ENCODE peak calls at places on chromosomes 7 and 10, in four cellular contexts. Y is hypothalamus; Z is activated naive CD4-positive, alpha-beta T cell; F is sigmoid colon. I is an unnamed sample.

GRCh38 chr10:119371704-119372663 is 164.6 kb downstream of the GRK5 start:
- DNase-seq in Z (no peak), Y (no peak), F (no peak), I (no peak)

GRCh38 chr7:638256-639011 is 88.1 kb upstream of the DNAAF5 start:
- DNase-seq in Y (no peak), F (no peak), Z (no peak), I (no peak)

GRCh38 chr10:112383325-112383724 is 9.4 kb downstream of the ACSL5 start:
- DNase-seq in Y (no peak), F (no peak), Z (no peak), I (no peak)

GRCh38 chr7:30717181-30717580 is 34.8 kb upstream of the INMT start:
- DNase-seq in F (no peak), Y (no peak), Z (no peak), I (no peak)

GRCh38 chr7:73740771-73741170 is 2.2 kb upstream of the ABHD11 start:
- DNase-seq in Z (no peak), F (no peak), Y (no peak), I (peak)

GRCh38 chr7:46315891-46316290 is 394.8 kb upstream of the IGFBP3 start:
- DNase-seq in Y (no peak), F (no peak), Z (no peak), I (no peak)

GRCh38 chr10:131588704-131589220 is 277.2 kb upstream of the TCERG1L start:
- DNase-seq in Y (no peak), F (no peak), Z (no peak), I (no peak)

GRCh38 chr10:118163227-118163626 is 116.5 kb upstream of the RAB11FIP2 start:
- DNase-seq in Y (no peak), Z (no peak), F (no peak), I (no peak)

GRCh38 chr7:126668367-126668752 is 584.4 kb downstream of the GRM8 start:
- DNase-seq in F (no peak), Y (no peak), Z (no peak), I (no peak)

GRCh38 chr10:125626671-125627070 is 56.3 kb downstream of the TEX36 start:
- DNase-seq in Z (no peak), F (no peak), Y (no peak), I (no peak)

GRCh38 chr7:94348142-94348541 is 46.6 kb upstream of the COL1A2 start:
- DNase-seq in F (peak), Z (no peak), Y (no peak), I (no peak)

GRCh38 chr7:24786306-24786705 is 29.0 kb upstream of the GSDME start:
- DNase-seq in Z (no peak), Y (no peak), F (no peak), I (no peak)

GRCh38 chr7:139855498-139856270 is 26.6 kb downstream of the TBXAS1 start:
- DNase-seq in Y (peak), Z (no peak), F (no peak), I (no peak)

GRCh38 chr7:40749877-40750276 is 615.1 kb downstream of the SUGCT start:
- DNase-seq in Z (no peak), Y (no peak), F (no peak), I (no peak)

GRCh38 chr7:16970732-16971495 is 89.1 kb upstream of the AGR3 start:
- DNase-seq in Z (no peak), Y (no peak), F (no peak), I (no peak)

GRCh38 chr10:122458693-122459092 is 2.7 kb upstream of the HTRA1 start:
- DNase-seq in F (no peak), Y (no peak), Z (no peak), I (no peak)

GRCh38 chr7:147053761-147054160 is 937.2 kb downstream of the CNTNAP2 start:
- DNase-seq in Z (no peak), Y (no peak), F (no peak), I (no peak)

GRCh38 chr7:149741629-149742028 is 31.8 kb downstream of the ZNF467 start:
- DNase-seq in Z (no peak), Y (no peak), F (no peak), I (no peak)

GRCh38 chr7:98626393-98627061 is 9.4 kb downstream of the NPTX2 start:
- DNase-seq in F (no peak), Z (no peak), Y (no peak), I (no peak)

GRCh38 chr10:125144693-125145623 is 15.4 kb downstream of the CTBP2 start:
- DNase-seq in Z (no peak), Y (no peak), F (no peak), I (no peak)

GRCh38 chr7:96837583-96837982 is 127.9 kb upstream of the SEM1 start:
- DNase-seq in F (no peak), Z (no peak), Y (no peak), I (no peak)

GRCh38 chr7:32275216-32275979 is 205.2 kb upstream of the PDE1C start:
- DNase-seq in Z (no peak), Y (no peak), F (no peak), I (no peak)

GRCh38 chr10:132111121-132111731 is 45.5 kb downstream of the JAKMIP3 start:
- DNase-seq in Z (no peak), F (peak), Y (no peak), I (no peak)

GRCh38 chr7:146773506-146773905 is 656.9 kb downstream of the CNTNAP2 start:
- DNase-seq in Y (no peak), F (no peak), Z (no peak), I (no peak)

I was measured in breast epithelium.